ENCODE peak calls at places on chromosomes 5 and 9, in six cellular contexts. Y, H, G, F, X and E are unnamed samples.
A peak's percentile ranks its signal among the peaks of the same experiment; 100 is the strongest.

GRCh38 chr9:137278913-137279711 is 1.6 kb downstream of the TOR4A start:
- DNase-seq in G (no peak), H (no peak), X (no peak), F (no peak), Y (no peak), E (peak; percentile 48)

GRCh38 chr9:31736581-31737179 is 647.8 kb upstream of the ACO1 start:
- DNase-seq in X (no peak), H (no peak), F (no peak), Y (no peak), G (no peak), E (no peak)

GRCh38 chr5:160165137-160166068 is 46.2 kb upstream of the PWWP2A start:
- DNase-seq in X (peak; percentile 100), G (no peak), F (peak; percentile 89), H (no peak), Y (peak; percentile 90), E (peak; percentile 89)

GRCh38 chr5:42948961-42949347 is 91.2 kb downstream of the ANXA2R start:
- DNase-seq in Y (no peak), F (no peak), X (no peak), G (no peak), H (no peak), E (no peak)

GRCh38 chr5:137815202-137815990 is 52.3 kb upstream of the MYOT start:
- DNase-seq in G (no peak), X (no peak), F (no peak), Y (no peak), H (no peak), E (no peak)

GRCh38 chr9:86405926-86406325 is 51.7 kb upstream of the TUT7 start:
- DNase-seq in Y (no peak), X (peak; percentile 89), G (no peak), F (no peak), H (no peak), E (no peak)

GRCh38 chr5:63053019-63053638 is 474.5 kb downstream of the LRRC70 start:
- DNase-seq in Y (peak; percentile 22), X (no peak), F (no peak), H (no peak), G (no peak), E (peak; percentile 49)

GRCh38 chr5:68746220-68747076 is 347.4 kb upstream of the SLC30A5 start:
- DNase-seq in Y (no peak), F (no peak), G (no peak), H (no peak), X (no peak), E (no peak)

GRCh38 chr5:114362977-114363721 is 1.3 kb downstream of the KCNN2 start:
- DNase-seq in F (no peak), H (no peak), Y (no peak), G (no peak), X (peak; percentile 56), E (no peak)

GRCh38 chr9:91392435-91392834 is 30.7 kb upstream of the AUH start:
- DNase-seq in X (no peak), F (no peak), Y (no peak), H (no peak), G (no peak), E (no peak)

GRCh38 chr5:159198063-159199036 is 11.0 kb downstream of the RNF145 start:
- DNase-seq in H (no peak), X (no peak), G (peak; percentile 67), Y (no peak), F (no peak), E (no peak)

GRCh38 chr5:125409101-125409495 is 662.7 kb upstream of the ZNF608 start:
- DNase-seq in H (no peak), F (no peak), X (peak; percentile 42), G (no peak), Y (no peak), E (no peak)

GRCh38 chr5:125064610-125065009 is 318.2 kb upstream of the ZNF608 start:
- DNase-seq in Y (no peak), X (no peak), H (no peak), F (no peak), G (no peak), E (no peak)

GRCh38 chr9:69036319-69036718 is 767 bp downstream of the FXN start:
- DNase-seq in F (no peak), H (peak; percentile 3), G (peak; percentile 34), X (peak; percentile 64), Y (no peak), E (no peak)

GRCh38 chr5:81782811-81783210 is 31.9 kb upstream of the SSBP2 start:
- DNase-seq in Y (no peak), G (no peak), F (no peak), H (no peak), X (peak; percentile 52), E (no peak)

GRCh38 chr9:29211681-29212589 is 1638.7 kb upstream of the C9orf72 start:
- DNase-seq in X (peak; percentile 63), F (peak; percentile 67), H (no peak), Y (no peak), G (no peak), E (peak; percentile 50)

DNA sequence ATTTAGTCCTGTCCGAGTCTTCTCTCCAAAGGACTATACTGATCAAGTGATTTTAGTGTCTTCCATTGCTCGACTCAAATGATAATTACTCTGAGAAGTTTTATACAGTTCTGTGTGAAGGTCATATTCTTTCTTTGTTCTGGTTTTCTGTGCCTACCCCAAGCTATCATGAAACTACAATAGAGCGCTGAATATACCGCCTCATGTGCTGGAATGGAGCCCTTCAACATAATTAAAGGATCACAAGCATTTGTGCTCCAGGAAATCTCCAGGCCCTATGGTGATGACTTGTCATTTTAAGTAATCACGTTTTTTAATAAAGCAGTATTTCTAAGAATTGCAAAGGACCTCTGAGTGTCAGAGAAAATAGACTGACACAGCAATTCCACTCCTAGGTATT is 10.9 kb upstream of the SLC31A2 start:
- DNase-seq in G (no peak), Y (no peak), H (no peak), F (no peak), X (no peak), E (no peak)
- H3K27ac ChIP-seq in G (no peak overlapping the region), Y (no peak overlapping the region), H (no peak overlapping the region), F (no peak overlapping the region), X (no peak overlapping the region), E (no peak overlapping the region)

DNA sequence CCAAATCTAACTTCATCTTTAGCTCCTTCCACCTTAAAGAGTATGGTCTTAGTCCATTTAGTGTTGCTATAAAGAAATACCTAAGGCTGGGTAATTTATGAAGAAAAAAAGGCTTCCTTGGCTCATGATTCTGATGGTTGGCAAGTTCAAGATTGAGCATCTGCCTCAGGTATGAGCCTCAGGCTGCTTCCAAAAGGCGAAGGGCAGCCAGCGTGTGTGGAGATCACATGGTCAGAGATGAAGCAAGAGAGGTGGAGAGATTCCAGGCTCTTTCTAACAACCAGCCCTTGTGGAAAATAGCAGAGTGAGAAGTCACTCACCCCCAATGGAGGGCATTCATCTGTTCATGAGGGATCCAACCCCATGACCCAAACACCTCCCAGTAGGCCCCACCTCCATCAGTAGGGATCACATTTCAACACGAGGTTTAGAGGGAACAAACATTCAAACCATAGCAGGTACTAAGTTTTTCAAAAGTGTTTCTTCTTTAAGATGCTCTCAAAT is 225.9 kb downstream of the SGCD start:
- DNase-seq in Y (no peak), F (no peak), H (no peak), X (no peak), G (no peak), E (no peak)
- H3K27ac ChIP-seq in Y (no peak overlapping the region), F (no peak overlapping the region), H (no peak overlapping the region), X (no peak overlapping the region), G (no peak overlapping the region), E (no peak overlapping the region)

GRCh38 chr5:136000937-136001336 is 27.9 kb upstream of the TGFBI start:
- DNase-seq in Y (no peak), X (no peak), H (no peak), G (no peak), F (no peak), E (no peak)
- H3K27ac ChIP-seq in Y (no peak overlapping the region), X (no peak overlapping the region), H (no peak overlapping the region), G (no peak overlapping the region), F (no peak overlapping the region), E (no peak overlapping the region)

GRCh38 chr9:88215181-88216131 is 77.2 kb upstream of the SPATA31C2 start:
- DNase-seq in Y (no peak), X (no peak), G (no peak), F (no peak), H (no peak), E (no peak)

GRCh38 chr9:88219601-88220000 is 81.3 kb upstream of the SPATA31C2 start:
- DNase-seq in Y (no peak), X (no peak), F (no peak), G (no peak), H (no peak), E (no peak)

GRCh38 chr9:88218721-88219120 is 80.4 kb upstream of the SPATA31C2 start:
- DNase-seq in G (no peak), H (no peak), Y (no peak), F (no peak), X (peak; percentile 39), E (no peak)

GRCh38 chr9:88220652-88221051 is 82.4 kb upstream of the SPATA31C2 start:
- DNase-seq in H (no peak), F (no peak), Y (no peak), X (no peak), G (no peak), E (no peak)

DNA sequence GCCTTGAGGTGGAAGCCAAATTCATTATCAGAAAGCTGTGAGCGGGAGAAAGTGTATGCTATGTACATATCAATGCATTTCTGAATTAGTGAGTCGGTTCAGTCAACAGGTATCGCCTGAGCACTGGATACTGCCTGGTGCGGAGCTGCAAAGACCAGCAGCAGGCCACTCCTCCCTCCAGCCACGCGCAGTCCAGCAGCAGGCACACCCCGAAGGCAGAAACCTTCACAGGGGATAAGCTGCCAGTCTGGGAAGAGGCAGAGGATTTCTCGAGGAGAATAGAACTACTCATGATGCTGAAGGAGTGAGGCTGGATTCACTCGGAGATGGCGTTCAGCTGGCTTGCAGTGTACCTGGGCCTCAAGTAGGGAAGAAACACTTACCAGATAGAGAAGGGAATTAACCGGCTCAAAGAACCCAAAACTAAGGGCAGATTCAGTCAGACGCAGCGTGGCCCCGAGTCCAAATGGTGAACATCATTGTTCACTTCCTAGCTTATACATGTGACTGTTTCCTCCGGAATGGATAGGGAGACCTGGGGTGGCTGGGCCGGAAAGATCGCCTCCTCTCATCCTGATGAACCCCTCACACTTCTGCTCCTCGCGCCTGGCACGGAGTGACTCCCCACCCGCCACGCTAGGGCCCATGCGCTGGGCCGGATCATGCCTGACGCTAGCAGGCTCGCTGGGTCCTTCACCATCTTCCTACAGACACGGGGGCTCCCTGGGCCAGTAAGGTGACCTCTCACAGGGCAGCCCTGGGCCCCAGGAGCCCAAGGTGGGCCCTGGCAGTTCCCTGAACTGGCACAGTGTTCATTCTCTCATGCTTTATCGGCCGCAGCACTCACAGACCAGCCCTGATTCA is 78.1 kb upstream of the SPATA31C2 start:
- DNase-seq in X (no peak), G (no peak), Y (no peak), H (no peak), F (no peak), E (no peak)
- H3K27ac ChIP-seq in X (no peak overlapping the region), G (no peak overlapping the region), Y (no peak overlapping the region), H (no peak overlapping the region), F (no peak overlapping the region), E (no peak overlapping the region)

GRCh38 chr5:40043916-40044315 is 619.1 kb upstream of the DAB2 start:
- DNase-seq in F (no peak), Y (no peak), G (no peak), H (no peak), X (no peak), E (no peak)
- H3K27ac ChIP-seq in F (no peak overlapping the region), Y (no peak overlapping the region), G (no peak overlapping the region), H (no peak overlapping the region), X (no peak overlapping the region), E (no peak overlapping the region)